ENCODE peak calls at places on chromosomes 12 and 14, in ten cellular contexts. M, B, F, A, Z, W, X, P, E and S are unnamed samples.

GRCh38 chr12:32483499-32483898 is 84.1 kb downstream of the FGD4 start:
- DNase-seq in M (no peak), B (no peak), F (no peak), A (no peak), Z (no peak), W (no peak), X (no peak), P (no peak), E (no peak), S (no peak)

GRCh38 chr14:104603623-104604401 is 760 bp downstream of the TMEM179 start:
- DNase-seq in M (peak), B (no peak), F (no peak), A (no peak), Z (no peak), W (no peak), X (no peak), P (no peak), E (no peak), S (no peak)

GRCh38 chr14:96894966-96895365 is 97.8 kb downstream of the VRK1 start:
- DNase-seq in M (no peak), B (no peak), F (no peak), A (no peak), Z (no peak), W (no peak), X (no peak), P (peak), E (peak), S (no peak)

GRCh38 chr12:132194056-132194455 is 49.8 kb downstream of the NOC4L start:
- DNase-seq in M (peak), B (no peak), F (no peak), A (no peak), Z (no peak), W (peak), X (no peak), P (no peak), E (no peak), S (no peak)

GRCh38 chr14:69013943-69014782 is 35.1 kb upstream of the ACTN1 start:
- DNase-seq in M (peak), B (no peak), F (no peak), A (no peak), Z (no peak), W (no peak), X (peak), P (peak), E (peak), S (no peak)

GRCh38 chr12:66131067-66131688 is 628 bp upstream of the LLPH start:
- DNase-seq in M (no peak), B (no peak), F (no peak), A (no peak), Z (no peak), W (no peak), X (no peak), P (no peak), E (no peak), S (no peak)

GRCh38 chr12:101414533-101415119 is 7.1 kb upstream of the ARL1 start:
- DNase-seq in M (peak), B (no peak), F (no peak), A (no peak), Z (peak), W (peak), X (peak), P (peak), E (peak), S (no peak)

GRCh38 chr14:38958589-38958988 is 144.4 kb downstream of the SEC23A start:
- DNase-seq in M (no peak), B (no peak), F (no peak), A (no peak), Z (no peak), W (no peak), X (no peak), P (no peak), E (no peak), S (no peak)

GRCh38 chr12:112299704-112300103 is 82.5 kb downstream of the HECTD4 start:
- DNase-seq in M (no peak), B (no peak), F (no peak), A (no peak), Z (no peak), W (no peak), X (no peak), P (no peak), E (no peak), S (no peak)

GRCh38 chr14:95408731-95409471 is 89.2 kb upstream of the CLMN start:
- DNase-seq in M (no peak), B (no peak), F (no peak), A (no peak), Z (no peak), W (no peak), X (no peak), P (no peak), E (no peak), S (no peak)

GRCh38 chr12:67442347-67442841 is 173.2 kb downstream of the CAND1 start:
- DNase-seq in M (no peak), B (no peak), F (no peak), A (no peak), Z (no peak), W (no peak), X (peak), P (no peak), E (no peak), S (no peak)